ENCODE peak calls at places on chromosomes 3 and 15, in seven cellular contexts. F is fibroblast of lung, X is dorsolateral prefrontal cortex, O is WTC11, P is Caco-2, M is HCT116, L is cardiac muscle cell. H is an unnamed sample.
A peak's percentile ranks its signal among the peaks of the same experiment; 100 is the strongest.

GRCh38 chr15:62027916-62028315 is 32.3 kb downstream of the VPS13C start:
- DNase-seq in F (no peak), X (no peak), O (no peak), P (no peak), M (no peak), L (no peak), H (no peak)

GRCh38 chr15:77067691-77068367 is 3.1 kb downstream of the TSPAN3 start:
- DNase-seq in F (no peak), X (no peak), O (no peak), P (no peak), M (no peak), L (no peak), H (no peak)

GRCh38 chr15:56528136-56528535 is 63.2 kb upstream of the MNS1 start:
- DNase-seq in F (no peak), X (no peak), O (no peak), P (no peak), M (no peak), L (no peak), H (no peak)

GRCh38 chr15:64356443-64357040 is 569 bp upstream of the CSNK1G1 start:
- DNase-seq in F (no peak), X (no peak), O (no peak), P (no peak), M (peak; percentile 61), L (peak; percentile 96), H (no peak)

GRCh38 chr3:194330160-194330559 is 21.0 kb downstream of the CPN2 start:
- DNase-seq in F (no peak), X (no peak), O (no peak), P (no peak), M (no peak), L (no peak), H (no peak)

GRCh38 chr15:36428102-36428845 is 151.2 kb upstream of the CDIN1 start:
- DNase-seq in F (peak; percentile 100), X (no peak), O (no peak), P (peak; percentile 34), M (peak; percentile 96), L (peak; percentile 97), H (no peak)

GRCh38 chr3:3927965-3928364 is 128.7 kb downstream of the LRRN1 start:
- DNase-seq in F (no peak), X (no peak), O (no peak), P (no peak), M (no peak), L (no peak), H (no peak)

GRCh38 chr15:31307270-31308184 is 19.1 kb upstream of the KLF13 start:
- DNase-seq in F (no peak), X (peak; percentile 37), O (no peak), P (no peak), M (no peak), L (no peak), H (no peak)

GRCh38 chr3:98325055-98325454 is 28.6 kb upstream of the OR5K4 start:
- DNase-seq in F (no peak), X (no peak), O (peak; percentile 51), P (peak; percentile 12), M (no peak), L (no peak), H (peak; percentile 2)

GRCh38 chr3:124217542-124217941 is 225.6 kb upstream of the ROPN1 start:
- DNase-seq in F (peak; percentile 72), X (no peak), O (peak; percentile 73), P (peak; percentile 83), M (peak; percentile 3), L (peak; percentile 84), H (peak; percentile 63)

GRCh38 chr3:37346227-37347005 is 172.0 kb upstream of the LRRFIP2 start:
- DNase-seq in F (no peak), X (no peak), O (no peak), P (no peak), M (no peak), L (no peak), H (no peak)

DNA sequence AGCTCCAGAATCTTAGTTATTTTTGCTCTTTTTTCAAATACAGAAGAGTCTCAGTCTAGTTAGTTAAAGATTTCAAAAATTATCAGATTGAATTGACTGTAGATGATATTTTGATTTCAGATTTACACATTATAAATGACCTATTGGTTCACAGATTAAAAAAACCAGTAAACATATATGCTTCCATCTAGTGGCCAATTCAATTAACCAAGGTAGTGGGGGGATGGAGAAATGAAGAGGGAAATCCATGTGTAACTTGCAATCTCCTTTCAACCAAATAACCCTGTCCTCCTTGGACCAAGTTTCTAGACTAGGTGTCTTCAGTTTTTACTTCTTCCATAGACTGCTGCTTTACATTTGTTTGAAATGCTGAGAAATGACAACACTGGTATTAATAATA is 789.8 kb downstream of the ROBO1 start:
- DNase-seq in F (no peak), X (no peak), O (no peak), P (no peak), M (no peak), L (peak; percentile 43), H (no peak)
- TF ChIP-seq CTCF in F (peak; percentile 41), X (peak; percentile 64), O (no peak), P (peak; percentile 25), M (no peak), L (peak; percentile 53), H (peak; percentile 11)

GRCh38 chr3:168997488-168997887 is 666.0 kb downstream of the MECOM start:
- DNase-seq in F (no peak), X (no peak), O (no peak), P (no peak), M (no peak), L (no peak), H (no peak)
- TF ChIP-seq CTCF in F (no peak), X (no peak), O (no peak), P (no peak), M (no peak), L (no peak), H (no peak)

DNA sequence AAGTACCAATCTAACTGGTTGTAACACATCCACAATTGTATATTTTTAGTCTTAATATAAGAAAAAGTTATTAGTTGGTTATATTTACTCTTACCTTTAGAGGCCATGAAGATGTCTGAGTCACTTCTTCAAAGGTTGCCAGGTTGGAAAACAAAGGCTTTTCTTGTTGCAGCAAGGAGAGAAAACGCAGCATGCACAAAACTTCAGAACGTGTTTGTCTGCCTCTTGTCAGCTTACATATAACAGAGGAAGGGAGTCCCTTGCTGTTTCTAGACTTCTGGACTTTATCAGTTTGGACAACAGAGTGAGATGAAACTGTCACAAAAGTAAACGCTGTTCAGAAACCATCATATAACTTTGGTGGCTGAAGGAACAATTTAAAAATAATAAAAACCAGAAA is at the start of gene PLSCR5:
- DNase-seq in F (no peak), X (no peak), O (no peak), P (no peak), M (peak; percentile 23), L (peak; percentile 4), H (peak; percentile 51)
- TF ChIP-seq CTCF in F (no peak), X (no peak), O (no peak), P (no peak), M (no peak), L (no peak), H (no peak)

GRCh38 chr3:126524429-126524988 is 554 bp downstream of the CHST13 start:
- DNase-seq in F (no peak), X (peak; percentile 42), O (no peak), P (peak; percentile 67), M (no peak), L (no peak), H (peak; percentile 42)
- TF ChIP-seq CTCF in F (no peak), X (no peak), O (no peak), P (peak; percentile 21), M (no peak), L (no peak), H (no peak)

DNA sequence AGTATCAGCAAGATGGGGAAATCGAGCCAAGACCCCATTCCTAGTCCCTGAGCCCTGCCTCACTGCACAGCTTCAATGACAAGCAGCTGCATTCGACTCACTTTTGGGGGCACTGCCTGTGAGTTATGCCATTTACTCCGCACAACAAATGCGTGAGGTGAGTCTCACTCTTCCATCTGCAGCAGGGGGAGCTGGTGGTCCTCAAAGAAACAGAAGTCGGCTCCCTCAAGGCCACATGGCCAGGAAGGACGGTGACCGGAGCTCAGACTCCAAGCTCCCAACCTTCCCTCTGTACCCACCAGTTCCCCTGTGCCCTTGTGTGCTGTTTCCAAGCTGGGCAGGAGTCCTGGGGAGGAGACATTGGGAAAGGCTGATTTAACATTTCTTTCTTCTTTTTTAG is 127.7 kb upstream of the IQSEC1 start:
- DNase-seq in F (no peak), X (peak; percentile 39), O (peak; percentile 64), P (peak; percentile 12), M (no peak), L (peak; percentile 6), H (no peak)
- TF ChIP-seq CTCF in F (no peak), X (no peak), O (peak; percentile 19), P (no peak), M (no peak), L (no peak), H (no peak)

GRCh38 chr15:75159244-75159643 is 42.4 kb upstream of the C15orf39 start:
- DNase-seq in F (no peak), X (no peak), O (no peak), P (no peak), M (no peak), L (no peak), H (no peak)
- TF ChIP-seq CTCF in F (no peak), X (no peak), O (no peak), P (no peak), M (no peak), L (no peak), H (no peak)

H was measured in Calu3.